ENCODE peak calls at places on chromosomes 2 and 18, in ten cellular contexts. V is osteocyte; T is hepatocyte; G is psoas muscle; R is astrocyte of the spinal cord; X is astrocyte of the cerebellum; Q is GM10248; W is CD8-positive, alpha-beta T cell; S is A549; O is cardiac fibroblast. A is an unnamed sample.

GRCh38 chr2:120472891-120473309 is 127.0 kb downstream of the INHBB start:
- DNase-seq in R (no peak), G (no peak), O (no peak), W (no peak), V (no peak), X (no peak), Q (no peak), S (no peak), T (peak), A (no peak)

GRCh38 chr18:47931707-47932103 is 1.2 kb upstream of the SMAD2 start:
- DNase-seq in O (peak), W (peak), V (no peak), X (no peak), Q (no peak), S (peak), G (no peak), T (peak), R (peak), A (peak)

GRCh38 chr2:45120546-45120945 is 111.3 kb upstream of the SIX2 start:
- DNase-seq in S (no peak), W (no peak), V (no peak), G (no peak), O (peak), Q (no peak), R (peak), X (no peak), T (no peak), A (no peak)

GRCh38 chr2:83516503-83516902 is 942.6 kb downstream of the SUCLG1 start:
- DNase-seq in V (no peak), Q (no peak), G (no peak), T (no peak), R (no peak), S (no peak), X (no peak), W (no peak), O (no peak), A (no peak)

GRCh38 chr2:59314367-59314766 is 1073.2 kb upstream of the FANCL start:
- DNase-seq in X (no peak), W (no peak), S (no peak), V (no peak), T (no peak), O (no peak), R (no peak), Q (no peak), G (no peak), A (no peak)

GRCh38 chr2:5453648-5454390 is 238.4 kb upstream of the SOX11 start:
- DNase-seq in V (no peak), S (no peak), G (no peak), X (peak), T (no peak), Q (no peak), W (no peak), O (no peak), R (peak), A (no peak)

GRCh38 chr2:66109419-66109818 is 325.5 kb upstream of the MEIS1 start:
- DNase-seq in O (no peak), X (no peak), Q (no peak), R (no peak), W (no peak), S (no peak), V (no peak), T (no peak), G (no peak), A (peak)

GRCh38 chr2:192091480-192091879 is 103.3 kb downstream of the TMEFF2 start:
- DNase-seq in R (no peak), T (no peak), X (no peak), V (no peak), G (no peak), Q (no peak), W (no peak), O (no peak), S (no peak), A (no peak)

GRCh38 chr2:127076924-127077323 is 30.0 kb downstream of the BIN1 start:
- DNase-seq in R (no peak), S (no peak), Q (no peak), W (no peak), X (no peak), G (peak), V (no peak), T (no peak), O (no peak), A (no peak)

GRCh38 chr2:10863837-10864236 is 47.9 kb upstream of the KCNF1 start:
- DNase-seq in G (no peak), W (no peak), X (no peak), Q (peak), O (no peak), T (no peak), S (no peak), R (no peak), V (no peak), A (no peak)

GRCh38 chr2:160315337-160315736 is 115.3 kb upstream of the ITGB6 start:
- DNase-seq in X (no peak), S (no peak), R (peak), G (no peak), W (no peak), Q (no peak), T (no peak), V (no peak), O (peak), A (no peak)

GRCh38 chr18:77208969-77209368 is 40.7 kb upstream of the GALR1 start:
- DNase-seq in S (no peak), G (no peak), R (peak), V (no peak), O (peak), X (peak), T (no peak), Q (peak), W (no peak), A (no peak)

GRCh38 chr2:45069711-45070664 is 60.7 kb upstream of the SIX2 start:
- DNase-seq in T (no peak), R (no peak), O (no peak), G (no peak), X (no peak), S (no peak), V (no peak), Q (no peak), W (no peak), A (no peak)

GRCh38 chr18:11259421-11259820 is 110.1 kb upstream of the PIEZO2 start:
- DNase-seq in R (no peak), Q (no peak), O (no peak), T (no peak), G (peak), S (no peak), V (no peak), X (no peak), W (no peak), A (peak)

GRCh38 chr2:199956062-199956380 is 639 bp downstream of the MAIP1 start:
- DNase-seq in S (peak), T (no peak), V (no peak), G (no peak), X (no peak), R (no peak), Q (no peak), O (no peak), W (no peak), A (no peak)

GRCh38 chr2:12778369-12778768 is 61.6 kb downstream of the TRIB2 start:
- DNase-seq in W (no peak), G (no peak), V (no peak), X (no peak), T (no peak), Q (no peak), O (no peak), S (no peak), R (no peak), A (no peak)

GRCh38 chr2:100274566-100275199 is 47.6 kb downstream of the LONRF2 start:
- DNase-seq in Q (no peak), T (no peak), G (no peak), S (no peak), W (no peak), R (no peak), X (no peak), V (peak), O (no peak), A (no peak)

GRCh38 chr2:200736646-200737274 is 75.0 kb upstream of the BZW1 start:
- DNase-seq in W (no peak), V (no peak), S (no peak), G (no peak), O (peak), R (no peak), Q (no peak), T (no peak), X (no peak), A (no peak)

GRCh38 chr2:215965532-215966152 is 47.7 kb downstream of the MREG start:
- DNase-seq in X (no peak), S (no peak), R (no peak), O (no peak), T (no peak), Q (no peak), G (no peak), W (no peak), V (no peak), A (no peak)

GRCh38 chr2:67840460-67841068 is 222.2 kb downstream of the C1D start:
- DNase-seq in T (peak), G (peak), V (peak), R (peak), X (peak), O (peak), S (peak), Q (peak), W (no peak), A (peak)

GRCh38 chr2:47063159-47063930 is 91.8 kb downstream of the STPG4 start:
- DNase-seq in G (no peak), W (no peak), T (no peak), O (no peak), R (no peak), Q (no peak), X (no peak), S (no peak), V (no peak), A (no peak)

DNA sequence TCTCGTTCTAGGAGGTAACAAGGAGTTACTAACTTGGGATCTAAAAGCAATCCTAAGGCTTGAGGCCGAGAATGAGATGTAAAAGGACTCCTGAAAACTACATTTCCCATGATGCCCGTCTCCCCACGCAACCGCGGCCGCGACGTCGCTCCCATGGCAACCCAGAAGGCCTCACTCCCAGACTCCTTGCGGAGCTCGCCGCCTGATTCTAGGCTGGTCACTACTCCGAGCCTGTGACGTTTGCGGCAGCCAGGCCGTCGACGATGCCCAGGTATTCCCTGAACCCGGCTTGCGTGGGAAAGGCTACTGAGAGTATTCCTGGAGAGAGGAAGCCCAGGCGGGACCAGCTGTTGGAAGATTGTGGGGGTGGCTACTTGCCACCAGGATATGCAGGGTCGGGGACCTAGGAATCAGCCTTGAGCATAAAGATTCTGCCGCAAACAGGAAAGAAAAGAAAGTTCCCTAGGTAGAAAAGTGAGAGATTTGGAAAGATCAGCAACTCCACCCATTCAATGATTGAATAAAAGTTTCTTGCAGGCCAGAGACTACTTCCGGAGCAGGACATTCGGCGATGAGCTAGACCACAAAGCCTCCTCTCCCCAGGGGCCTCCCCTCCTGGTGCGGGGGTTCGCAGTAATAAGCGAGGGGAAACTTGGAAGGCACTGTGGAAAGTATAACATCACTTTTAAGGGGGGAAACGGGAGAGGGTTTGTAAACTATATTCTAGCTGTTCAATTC is at the start of gene DYNC2LI1:
- DNase-seq in T (peak), G (peak), W (peak), R (peak), S (peak), X (peak), O (peak), V (peak), Q (peak), A (peak)
- TF ChIP-seq CTCF in T (no peak), G (no peak), W (no peak), R (no peak), S (no peak), X (no peak), O (no peak), V (no peak), Q (no peak), A (no peak)

DNA sequence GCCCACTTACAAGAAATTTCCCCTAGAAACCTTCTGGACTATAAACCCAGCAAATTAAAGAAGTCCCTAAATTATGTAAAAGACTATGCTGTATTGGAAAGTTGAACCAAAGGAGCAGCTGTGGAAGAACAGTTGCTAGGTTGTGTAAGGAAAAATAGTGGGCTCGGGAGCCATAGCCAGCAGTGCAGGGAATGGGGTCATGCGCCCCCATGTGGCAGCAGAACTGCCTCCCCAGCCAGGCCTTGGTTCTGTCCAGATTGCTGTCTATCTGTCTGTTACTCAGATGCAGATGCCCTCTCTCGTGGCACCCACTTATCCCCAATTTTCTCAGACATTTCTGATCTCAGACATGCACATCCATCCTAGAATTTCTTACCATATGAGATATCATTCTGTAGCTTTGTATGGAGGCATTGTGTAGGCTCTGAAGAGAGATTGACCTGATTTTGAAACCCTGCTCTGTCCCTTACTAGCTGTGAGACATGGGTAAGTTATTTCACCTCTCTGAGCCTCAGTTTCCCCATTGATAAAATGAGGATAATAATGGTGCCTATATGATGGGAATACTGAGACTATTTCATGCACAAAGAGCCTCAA is 258.3 kb downstream of the SS18 start:
- DNase-seq in Q (peak), W (no peak), V (no peak), X (peak), S (peak), T (peak), R (peak), G (peak), O (peak), A (peak)
- TF ChIP-seq CTCF in Q (peak), W (no peak), V (peak), X (peak), S (peak), T (peak), R (peak), G (peak), O (peak), A (peak)

GRCh38 chr2:73035899-73036778 is 35.4 kb downstream of the SFXN5 start:
- DNase-seq in W (no peak), G (no peak), T (no peak), R (no peak), V (no peak), X (no peak), Q (no peak), O (no peak), S (peak), A (no peak)
- TF ChIP-seq CTCF in W (no peak), G (no peak), T (no peak), R (peak), V (no peak), X (peak), Q (no peak), O (no peak), S (no peak), A (no peak)

DNA sequence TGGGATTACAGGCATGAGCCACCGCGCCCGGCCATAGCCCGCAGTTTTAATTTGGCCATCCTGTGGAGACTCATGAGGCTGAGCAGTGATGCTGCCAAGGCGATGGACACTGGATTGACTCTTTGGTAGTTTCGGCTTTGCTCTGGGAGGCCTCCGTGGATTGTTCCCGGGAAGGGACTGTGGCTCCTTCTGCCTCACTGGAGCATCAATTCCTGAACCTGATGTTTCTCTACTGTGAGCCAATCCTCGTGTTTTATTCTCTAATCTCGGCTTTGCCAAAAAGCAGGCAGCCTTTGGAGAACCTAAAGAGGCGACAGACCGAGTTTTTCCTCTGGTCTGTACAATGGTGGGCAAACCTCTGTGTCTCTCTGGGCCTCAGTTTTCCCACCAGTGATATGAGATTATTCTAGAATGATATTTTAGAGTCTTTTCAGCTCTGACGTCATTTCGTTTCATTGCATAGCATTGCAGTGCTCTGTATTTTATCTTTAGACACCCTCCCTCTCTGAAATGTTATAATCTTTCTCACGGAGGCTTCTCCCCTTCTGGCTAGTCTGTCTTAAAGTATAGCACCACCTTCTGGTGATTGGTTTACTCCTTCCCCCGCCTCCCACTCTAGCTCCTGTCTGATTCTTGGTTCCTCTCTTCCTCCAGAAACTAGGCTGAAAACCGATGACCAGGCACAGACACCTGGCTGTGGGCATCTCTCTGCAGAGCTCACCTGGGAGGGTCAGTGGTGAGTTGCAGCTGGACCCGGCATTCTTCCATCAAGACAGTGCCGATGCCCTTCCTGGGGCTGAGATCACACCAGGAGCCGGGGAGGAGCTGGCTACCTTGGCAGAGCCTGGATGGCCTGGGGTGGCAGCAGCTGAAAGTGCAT is 341.3 kb downstream of the MYCN start:
- DNase-seq in O (peak), W (no peak), S (peak), X (no peak), V (no peak), R (peak), T (peak), Q (peak), G (no peak), A (no peak)
- TF ChIP-seq CTCF in O (no peak), W (no peak), S (peak), X (peak), V (peak), R (peak), T (peak), Q (peak), G (peak), A (peak)

DNA sequence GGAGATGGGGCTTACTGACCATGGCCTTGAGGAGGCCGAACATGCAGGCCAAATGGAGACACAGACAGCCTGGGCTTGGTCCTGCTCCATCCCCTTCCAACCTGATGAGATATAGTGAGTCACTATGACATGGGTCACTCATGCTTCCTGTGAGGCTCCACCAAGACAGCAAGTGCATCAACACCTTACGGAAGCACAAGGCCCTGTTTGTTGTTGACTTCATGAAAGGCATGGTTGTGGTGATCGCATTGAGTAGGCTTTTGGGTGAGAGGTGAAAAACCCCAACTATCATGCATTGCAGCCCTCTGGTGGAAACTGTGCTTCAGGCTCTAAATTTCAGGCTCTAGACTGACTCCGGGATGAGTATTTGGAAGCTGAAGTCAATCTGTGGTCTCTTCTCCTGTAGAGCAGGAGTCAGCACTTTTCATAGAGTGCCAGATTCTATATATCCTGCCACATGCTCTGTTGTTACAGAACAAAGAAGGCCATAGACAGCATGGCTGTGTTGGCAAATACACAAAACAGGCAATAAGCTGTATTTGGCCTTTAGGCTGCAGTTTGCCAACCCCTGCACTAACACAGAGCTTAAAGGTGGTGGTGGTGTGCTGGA is 10.1 kb downstream of the IL37 start:
- DNase-seq in W (no peak), S (peak), X (no peak), Q (no peak), T (no peak), V (peak), R (no peak), O (no peak), G (no peak), A (no peak)
- TF ChIP-seq CTCF in W (no peak), S (no peak), X (no peak), Q (no peak), T (no peak), V (no peak), R (no peak), O (no peak), G (no peak), A (no peak)

GRCh38 chr2:121839584-121839983 is 84.1 kb downstream of the TSN start:
- DNase-seq in X (no peak), Q (no peak), W (no peak), V (no peak), T (no peak), G (no peak), R (no peak), S (no peak), O (no peak), A (no peak)
- TF ChIP-seq CTCF in X (no peak), Q (no peak), W (no peak), V (no peak), T (no peak), G (no peak), R (no peak), S (no peak), O (no peak), A (no peak)

GRCh38 chr2:135603543-135603942 is 72.3 kb downstream of the R3HDM1 start:
- DNase-seq in T (no peak), Q (no peak), W (no peak), X (no peak), G (no peak), V (no peak), O (no peak), S (no peak), R (no peak), A (no peak)

GRCh38 chr2:135600915-135601314 is 69.6 kb downstream of the R3HDM1 start:
- DNase-seq in O (peak), T (no peak), Q (no peak), W (no peak), G (no peak), X (peak), S (peak), R (peak), V (no peak), A (no peak)
- TF ChIP-seq CTCF in O (no peak), T (peak), Q (no peak), W (peak), G (peak), X (no peak), S (peak), R (no peak), V (peak), A (no peak)

GRCh38 chr2:19746611-19747309 is 155.0 kb downstream of the TTC32 start:
- DNase-seq in O (peak), W (no peak), V (no peak), T (peak), S (peak), R (peak), G (no peak), X (no peak), Q (peak), A (no peak)
- TF ChIP-seq CTCF in O (peak), W (no peak), V (peak), T (peak), S (peak), R (peak), G (peak), X (peak), Q (peak), A (no peak)

A was measured in colonic mucosa.